ENCODE peak calls at places on chromosome 9, in ten cellular contexts. Z, J, V, I, M, B, G, T, F and R are unnamed samples.

GRCh38 chr9:16103613-16104012 is 550.8 kb downstream of the CCDC171 start:
- DNase-seq in Z (no peak), V (peak), M (no peak), J (no peak), F (no peak), T (peak), I (peak), B (no peak), G (no peak), R (no peak)

GRCh38 chr9:14993061-14993800 is 83.0 kb upstream of the FREM1 start:
- DNase-seq in I (peak), M (peak), B (peak), T (peak), Z (no peak), J (peak), G (peak), V (peak), F (peak), R (peak)

GRCh38 chr9:134258828-134259546 is 67.3 kb upstream of the RXRA start:
- DNase-seq in B (no peak), Z (no peak), F (peak), G (no peak), M (no peak), T (no peak), J (no peak), I (no peak), V (no peak), R (no peak)

GRCh38 chr9:28909526-28909925 is 1336.2 kb upstream of the C9orf72 start:
- DNase-seq in G (no peak), I (no peak), T (no peak), B (no peak), V (no peak), Z (no peak), J (no peak), F (no peak), M (no peak), R (no peak)

GRCh38 chr9:99531313-99531712 is 290.4 kb upstream of the NR4A3 start:
- DNase-seq in I (no peak), M (no peak), Z (no peak), F (no peak), V (no peak), B (no peak), G (no peak), T (no peak), J (peak), R (no peak)

GRCh38 chr9:132669636-132670358 is at the start of gene DDX31:
- DNase-seq in F (peak), Z (peak), G (peak), I (peak), B (peak), J (peak), T (peak), M (peak), V (peak), R (peak)

GRCh38 chr9:17744786-17745185 is 165.9 kb downstream of the SH3GL2 start:
- DNase-seq in G (peak), V (peak), F (no peak), J (peak), T (peak), I (no peak), Z (peak), M (no peak), B (no peak), R (no peak)

GRCh38 chr9:133355881-133356357 is 368 bp downstream of the SURF1 start:
- DNase-seq in V (no peak), I (no peak), M (no peak), Z (no peak), T (no peak), F (no peak), G (peak), J (no peak), B (no peak), R (no peak)

GRCh38 chr9:7452378-7452777 is 347.2 kb downstream of the DMAC1 start:
- DNase-seq in V (peak), Z (no peak), F (no peak), T (peak), B (no peak), M (no peak), J (no peak), G (peak), I (no peak), R (peak)

GRCh38 chr9:87944687-87945086 is 26.9 kb downstream of the SPATA31C1 start:
- DNase-seq in Z (no peak), I (no peak), M (no peak), V (no peak), T (no peak), G (no peak), B (no peak), F (no peak), J (no peak), R (no peak)

GRCh38 chr9:33860200-33860871 is 43.4 kb downstream of the UBE2R2 start:
- DNase-seq in F (no peak), J (no peak), B (no peak), M (no peak), T (no peak), Z (no peak), V (peak), G (peak), I (no peak), R (no peak)

GRCh38 chr9:22160235-22160634 is 151.1 kb upstream of the CDKN2B start:
- DNase-seq in M (no peak), G (peak), I (no peak), B (no peak), Z (no peak), F (no peak), T (peak), J (no peak), V (no peak), R (no peak)

GRCh38 chr9:23581936-23582335 is 244.1 kb downstream of the ELAVL2 start:
- DNase-seq in T (no peak), M (no peak), J (no peak), Z (peak), F (no peak), G (no peak), B (no peak), I (no peak), V (no peak), R (no peak)

GRCh38 chr9:109919736-109920408 is 139.9 kb downstream of the PALM2AKAP2 start:
- DNase-seq in V (no peak), M (no peak), T (no peak), Z (no peak), J (no peak), I (no peak), F (no peak), G (no peak), B (no peak), R (no peak)

GRCh38 chr9:94645901-94646300 is 6.6 kb upstream of the FBP1 start:
- DNase-seq in Z (no peak), B (no peak), V (no peak), M (no peak), T (no peak), I (no peak), G (no peak), F (no peak), J (no peak), R (no peak)

GRCh38 chr9:72807765-72808445 is 144.9 kb downstream of the ALDH1A1 start:
- DNase-seq in F (no peak), J (no peak), B (no peak), I (no peak), V (peak), T (no peak), G (peak), Z (peak), M (no peak), R (no peak)

GRCh38 chr9:80435591-80435990 is 863.8 kb downstream of the TLE4 start:
- DNase-seq in I (no peak), F (no peak), G (no peak), B (no peak), T (no peak), M (no peak), J (peak), Z (no peak), V (no peak), R (no peak)

GRCh38 chr9:133112361-133113026 is 8.5 kb downstream of the RALGDS start:
- DNase-seq in F (no peak), B (peak), G (no peak), V (no peak), I (peak), T (no peak), M (peak), Z (no peak), J (no peak), R (no peak)

GRCh38 chr9:135574331-135574730 is 12.8 kb downstream of the PAEP start:
- DNase-seq in F (no peak), T (no peak), V (no peak), Z (no peak), M (no peak), B (no peak), J (no peak), I (no peak), G (no peak), R (no peak)

GRCh38 chr9:113783475-113783874 is 92.6 kb upstream of the ZNF618 start:
- DNase-seq in I (no peak), B (no peak), V (no peak), F (no peak), M (no peak), G (no peak), T (no peak), Z (no peak), J (no peak), R (no peak)

GRCh38 chr9:70675868-70676370 is 261.5 kb upstream of the KLF9 start:
- DNase-seq in M (no peak), T (no peak), I (no peak), J (no peak), F (no peak), Z (no peak), B (no peak), G (no peak), V (no peak), R (no peak)

GRCh38 chr9:75505654-75506053 is 384.8 kb upstream of the PCSK5 start:
- DNase-seq in V (no peak), Z (no peak), J (no peak), F (no peak), B (no peak), M (no peak), G (no peak), T (no peak), I (no peak), R (no peak)

GRCh38 chr9:73643379-73644013 is 491.8 kb downstream of the ANXA1 start:
- DNase-seq in V (peak), T (no peak), M (no peak), B (no peak), J (no peak), F (no peak), Z (peak), I (no peak), G (peak), R (no peak)

DNA sequence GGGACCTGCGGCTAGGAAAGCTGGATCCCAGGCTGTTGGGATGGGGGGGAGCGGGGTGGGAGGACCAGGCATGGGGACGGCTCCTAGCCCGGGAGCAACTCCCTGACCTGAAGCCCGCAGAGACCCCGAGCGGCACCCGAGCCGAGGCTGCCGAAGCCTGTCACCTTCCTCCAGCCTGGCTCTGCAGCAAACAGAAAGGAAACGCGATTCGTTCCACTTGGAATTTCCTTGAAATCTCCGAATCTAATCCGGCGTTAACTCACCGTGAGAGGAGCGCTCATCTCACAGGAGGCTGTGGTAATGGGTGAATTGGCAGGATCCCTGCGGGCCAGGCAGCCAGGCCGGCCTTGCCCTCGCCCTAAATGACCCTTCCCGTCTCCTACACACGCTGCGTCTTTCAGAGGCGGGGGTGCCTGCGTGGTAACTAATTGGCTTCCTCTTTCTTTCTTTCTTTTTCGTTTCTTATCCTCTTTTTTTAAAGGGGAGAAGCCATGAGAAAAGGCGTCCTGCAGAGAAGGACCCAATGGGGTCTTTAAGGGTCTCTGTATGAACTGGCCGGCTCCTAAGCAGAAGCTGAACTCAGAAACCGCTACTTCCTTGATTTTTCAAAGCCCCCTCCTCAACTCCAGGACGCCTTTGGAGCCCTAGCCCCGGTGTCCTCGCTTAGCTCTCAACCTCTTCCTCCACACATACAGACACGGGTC is 8.5 kb downstream of the PAX5 start:
- DNase-seq in T (no peak), G (peak), V (no peak), M (no peak), F (no peak), Z (no peak), I (no peak), J (no peak), B (no peak), R (no peak)
- H3K4me3 ChIP-seq in T (no peak), G (peak), V (no peak), M (peak), F (peak), Z (no peak), I (peak), J (no peak), B (peak), R (peak)

GRCh38 chr9:78021692-78022091 is 9.9 kb downstream of the GNAQ start:
- DNase-seq in T (no peak), M (no peak), G (no peak), V (peak), Z (no peak), B (no peak), J (no peak), I (peak), F (peak), R (no peak)
- H3K4me3 ChIP-seq in T (no peak), M (no peak), G (no peak), V (no peak), Z (no peak), B (no peak), J (no peak), I (peak), F (no peak), R (no peak)

GRCh38 chr9:125705893-125706292 is 1.1 kb downstream of the MAPKAP1 start:
- DNase-seq in F (no peak), T (no peak), G (no peak), J (no peak), Z (no peak), V (no peak), M (no peak), I (no peak), B (no peak), R (no peak)

GRCh38 chr9:125703662-125704061 is 3.3 kb downstream of the MAPKAP1 start:
- DNase-seq in G (no peak), T (no peak), J (no peak), Z (no peak), I (no peak), B (no peak), F (no peak), M (no peak), V (no peak), R (no peak)

GRCh38 chr9:125701351-125701750 is 5.7 kb downstream of the MAPKAP1 start:
- DNase-seq in Z (peak), B (no peak), F (no peak), M (no peak), I (no peak), G (peak), J (no peak), V (peak), T (peak), R (peak)

DNA sequence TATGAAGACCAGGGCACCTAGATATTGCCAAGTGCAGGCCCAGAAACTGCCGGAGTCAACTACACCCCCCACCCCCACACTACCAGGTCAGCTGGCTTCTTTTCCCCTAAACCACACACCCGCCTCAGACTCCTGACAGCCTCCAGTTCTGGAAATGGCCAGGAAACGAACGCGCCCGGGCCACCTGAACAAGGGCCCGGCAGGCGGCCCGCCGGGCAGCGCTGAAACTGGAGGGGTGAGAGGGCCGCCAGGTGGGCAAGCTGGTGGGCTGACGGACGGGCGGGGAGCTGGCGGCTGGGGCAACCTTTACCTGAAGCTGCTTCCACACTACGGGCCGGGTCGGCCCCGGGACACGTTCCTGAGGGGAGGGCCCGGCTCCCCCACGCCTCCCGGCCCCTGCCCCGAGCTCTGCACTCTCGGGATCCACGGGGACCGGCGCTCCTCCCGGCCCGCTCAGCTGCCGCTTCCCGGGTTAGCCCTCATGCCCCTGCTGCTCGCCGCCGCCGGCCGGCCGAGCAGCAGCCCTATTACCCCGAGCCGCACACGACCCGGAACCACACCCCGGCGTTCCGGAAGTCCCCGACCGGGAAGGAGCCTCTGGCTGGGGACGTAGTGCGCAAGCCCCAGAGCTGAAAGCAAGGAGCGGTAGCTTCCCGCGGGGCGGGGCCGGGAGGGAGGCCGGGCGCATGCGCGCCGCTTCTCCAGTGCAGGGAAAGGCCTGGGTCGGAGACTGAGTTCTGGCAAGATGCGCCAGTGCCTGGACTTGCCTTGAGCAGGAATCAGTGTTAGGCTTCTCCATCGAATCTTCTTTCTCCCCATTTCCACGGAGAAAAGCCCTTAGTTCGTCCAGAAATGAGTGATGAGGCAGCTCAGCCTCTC is at the start of gene MAPKAP1:
- DNase-seq in T (peak), V (peak), Z (peak), J (peak), B (peak), M (peak), I (peak), F (peak), G (peak), R (peak)
- H3K4me3 ChIP-seq in T (peak), V (peak), Z (peak), J (peak), B (peak), M (peak), I (peak), F (peak), G (peak), R (peak)

DNA sequence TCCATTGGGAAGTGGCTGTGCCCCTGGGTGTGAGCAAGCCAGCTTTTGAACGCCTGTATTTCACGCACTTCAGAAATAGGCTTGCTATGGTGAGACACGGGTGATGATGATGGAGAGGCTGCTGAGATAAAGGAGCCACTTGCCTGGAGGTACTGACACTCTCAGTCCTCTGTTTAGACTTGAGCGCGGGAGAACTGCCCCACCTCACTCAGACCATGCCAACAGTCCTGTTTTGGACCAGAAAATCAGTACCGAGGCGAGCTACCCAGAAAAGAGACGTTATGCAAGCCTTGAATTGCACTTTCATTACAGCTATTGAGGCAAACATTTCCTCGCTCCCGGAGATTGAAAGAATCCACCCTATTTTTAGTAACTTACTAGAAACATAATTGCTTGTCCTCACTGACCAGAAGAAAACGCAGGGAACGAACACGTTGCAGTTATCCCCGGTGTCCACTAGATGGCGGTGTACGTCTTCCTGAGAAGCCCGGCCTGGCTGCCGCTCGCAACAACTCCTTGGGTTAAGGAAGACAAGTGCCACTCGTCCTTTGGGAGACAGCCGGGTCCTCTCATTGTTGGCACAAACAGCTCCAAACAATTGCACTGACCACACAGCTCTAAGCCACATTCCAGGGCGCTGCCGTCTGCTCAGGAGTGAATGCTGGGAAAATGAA is 142.4 kb downstream of the PSAT1 start:
- DNase-seq in B (peak), Z (peak), M (peak), V (peak), I (peak), T (peak), G (peak), F (peak), J (peak), R (peak)
- H3K4me3 ChIP-seq in B (no peak), Z (peak), M (no peak), V (no peak), I (no peak), T (peak), G (peak), F (no peak), J (no peak), R (peak)

DNA sequence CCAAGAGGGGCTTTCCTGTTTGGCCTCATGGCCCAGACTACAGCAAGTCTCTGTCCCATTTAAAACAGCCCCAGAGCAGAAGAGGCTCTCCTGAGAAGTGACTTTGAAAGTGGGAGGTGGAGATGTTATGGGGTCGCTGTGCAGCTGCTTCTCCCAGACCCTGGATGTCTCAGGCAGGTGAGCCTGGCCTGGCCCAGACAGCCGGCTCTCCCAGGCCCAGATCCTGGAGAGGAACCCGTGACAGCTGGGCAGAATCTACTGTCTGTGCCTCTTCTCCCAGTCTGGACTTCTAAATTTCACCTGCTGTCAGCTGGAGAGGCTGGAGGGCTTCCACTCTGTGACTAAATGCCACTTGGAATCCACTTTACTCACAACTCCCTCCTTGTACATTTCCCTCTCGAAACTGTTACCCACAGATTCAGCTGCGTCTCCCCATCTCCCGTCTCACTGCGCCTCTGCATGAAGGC is 20.5 kb downstream of the FAM78A start:
- DNase-seq in B (no peak), J (no peak), V (no peak), T (no peak), I (no peak), M (peak), F (no peak), Z (no peak), G (no peak), R (no peak)
- H3K4me3 ChIP-seq in B (peak), J (peak), V (no peak), T (no peak), I (no peak), M (no peak), F (no peak), Z (no peak), G (no peak), R (no peak)